ENCODE peak calls at places on chromosomes 2 and 18, in six cellular contexts. One of them, this sample, is unnamed. For H3K36me3, the result is how much of the 10 kb centered on the place peaks cover.

GRCh38 chr18:51196811-51197660 is 445 bp downstream of the MEX3C start:
- DNase-seq in tibial nerve: no peak
- DNase-seq in Karpas-422: peak
- DNase-seq in adrenal gland: peak
- DNase-seq in WERI-Rb-1: peak
- DNase-seq in left ventricle myocardium inferior: peak
- DNase-seq in this sample: peak

GRCh38 chr2:205680067-205680466 is 2.2 kb upstream of the NRP2 start:
- DNase-seq in Karpas-422: peak
- DNase-seq in adrenal gland: peak
- DNase-seq in WERI-Rb-1: peak
- DNase-seq in left ventricle myocardium inferior: no peak
- DNase-seq in tibial nerve: no peak
- DNase-seq in this sample: peak

GRCh38 chr18:54147439-54147838 is 77.0 kb downstream of the MBD2 start:
- DNase-seq in adrenal gland: no peak
- DNase-seq in left ventricle myocardium inferior: no peak
- DNase-seq in WERI-Rb-1: no peak
- DNase-seq in Karpas-422: no peak
- DNase-seq in tibial nerve: no peak
- DNase-seq in this sample: no peak

GRCh38 chr18:36025025-36025424 is 42.3 kb downstream of the RPRD1A start:
- DNase-seq in left ventricle myocardium inferior: no peak
- DNase-seq in adrenal gland: no peak
- DNase-seq in tibial nerve: no peak
- DNase-seq in Karpas-422: no peak
- DNase-seq in WERI-Rb-1: no peak
- DNase-seq in this sample: no peak

GRCh38 chr18:26548144-26549102 is at the start of gene KCTD1:
- DNase-seq in left ventricle myocardium inferior: peak
- DNase-seq in tibial nerve: peak
- DNase-seq in WERI-Rb-1: peak
- DNase-seq in adrenal gland: peak
- DNase-seq in Karpas-422: peak
- DNase-seq in this sample: peak

GRCh38 chr2:41895334-41895664 is 152.5 kb upstream of the PKDCC start:
- DNase-seq in adrenal gland: no peak
- DNase-seq in WERI-Rb-1: no peak
- DNase-seq in left ventricle myocardium inferior: no peak
- DNase-seq in Karpas-422: no peak
- DNase-seq in tibial nerve: no peak
- DNase-seq in this sample: no peak

GRCh38 chr2:8550932-8551621 is 130.8 kb upstream of the ID2 start:
- DNase-seq in left ventricle myocardium inferior: no peak
- DNase-seq in tibial nerve: no peak
- DNase-seq in WERI-Rb-1: no peak
- DNase-seq in adrenal gland: no peak
- DNase-seq in Karpas-422: no peak
- DNase-seq in this sample: no peak

GRCh38 chr2:54504866-54505265 is 48.7 kb downstream of the SPTBN1 start:
- DNase-seq in WERI-Rb-1: no peak
- DNase-seq in Karpas-422: no peak
- DNase-seq in adrenal gland: no peak
- DNase-seq in left ventricle myocardium inferior: no peak
- DNase-seq in tibial nerve: no peak
- DNase-seq in this sample: peak

GRCh38 chr2:112251211-112251721 is 3.6 kb downstream of the ZC3H8 start:
- DNase-seq in adrenal gland: no peak
- DNase-seq in Karpas-422: no peak
- DNase-seq in WERI-Rb-1: no peak
- DNase-seq in tibial nerve: no peak
- DNase-seq in left ventricle myocardium inferior: no peak
- DNase-seq in this sample: no peak

GRCh38 chr2:4604767-4605166 is 901.4 kb downstream of the DCDC2C start:
- DNase-seq in WERI-Rb-1: peak
- DNase-seq in Karpas-422: no peak
- DNase-seq in adrenal gland: no peak
- DNase-seq in left ventricle myocardium inferior: no peak
- DNase-seq in tibial nerve: no peak
- DNase-seq in this sample: no peak

GRCh38 chr2:1665761-1666505 is 78.4 kb downstream of the PXDN start:
- DNase-seq in left ventricle myocardium inferior: no peak
- DNase-seq in Karpas-422: no peak
- DNase-seq in WERI-Rb-1: no peak
- DNase-seq in tibial nerve: no peak
- DNase-seq in adrenal gland: no peak
- DNase-seq in this sample: no peak

GRCh38 chr2:239425496-239426098 is 24.8 kb upstream of the HDAC4 start:
- DNase-seq in WERI-Rb-1: no peak
- DNase-seq in tibial nerve: no peak
- DNase-seq in Karpas-422: no peak
- DNase-seq in left ventricle myocardium inferior: no peak
- DNase-seq in adrenal gland: no peak
- DNase-seq in this sample: no peak

GRCh38 chr2:27379840-27380625 is 501 bp downstream of the ZNF513 start:
- DNase-seq in left ventricle myocardium inferior: peak
- DNase-seq in Karpas-422: no peak
- DNase-seq in tibial nerve: peak
- DNase-seq in WERI-Rb-1: no peak
- DNase-seq in adrenal gland: peak
- DNase-seq in this sample: peak

GRCh38 chr2:31940920-31941319 is 69.9 kb downstream of the MEMO1 start:
- DNase-seq in WERI-Rb-1: no peak
- DNase-seq in tibial nerve: no peak
- DNase-seq in Karpas-422: no peak
- DNase-seq in adrenal gland: no peak
- DNase-seq in left ventricle myocardium inferior: no peak
- DNase-seq in this sample: no peak

GRCh38 chr2:183059561-183059960 is 19.0 kb upstream of the DUSP19 start:
- DNase-seq in tibial nerve: no peak
- DNase-seq in Karpas-422: no peak
- DNase-seq in adrenal gland: no peak
- DNase-seq in left ventricle myocardium inferior: no peak
- DNase-seq in WERI-Rb-1: no peak
- DNase-seq in this sample: peak

GRCh38 chr2:71157124-71157802 is 26.8 kb downstream of the MPHOSPH10 start:
- DNase-seq in tibial nerve: no peak
- DNase-seq in left ventricle myocardium inferior: peak
- DNase-seq in Karpas-422: peak
- DNase-seq in WERI-Rb-1: peak
- DNase-seq in adrenal gland: no peak
- DNase-seq in this sample: peak

GRCh38 chr2:197256771-197257170 is 53.8 kb downstream of the ANKRD44 start:
- DNase-seq in tibial nerve: no peak
- DNase-seq in WERI-Rb-1: no peak
- DNase-seq in left ventricle myocardium inferior: no peak
- DNase-seq in Karpas-422: peak
- DNase-seq in adrenal gland: no peak
- DNase-seq in this sample: no peak

GRCh38 chr18:11096411-11096810 is 53.0 kb downstream of the PIEZO2 start:
- DNase-seq in left ventricle myocardium inferior: no peak
- DNase-seq in tibial nerve: no peak
- DNase-seq in adrenal gland: no peak
- DNase-seq in Karpas-422: no peak
- DNase-seq in WERI-Rb-1: no peak
- DNase-seq in this sample: no peak

GRCh38 chr2:180246281-180246680 is 239.2 kb upstream of the CWC22 start:
- DNase-seq in Karpas-422: no peak
- DNase-seq in tibial nerve: no peak
- DNase-seq in left ventricle myocardium inferior: no peak
- DNase-seq in WERI-Rb-1: no peak
- DNase-seq in adrenal gland: no peak
- DNase-seq in this sample: peak

GRCh38 chr2:60520477-60520876 is 33.0 kb downstream of the BCL11A start:
- DNase-seq in Karpas-422: no peak
- DNase-seq in adrenal gland: no peak
- DNase-seq in tibial nerve: no peak
- DNase-seq in left ventricle myocardium inferior: no peak
- DNase-seq in WERI-Rb-1: no peak
- DNase-seq in this sample: no peak

GRCh38 chr2:120247851-120248250 is 4.8 kb upstream of the RALB start:
- DNase-seq in left ventricle myocardium inferior: no peak
- DNase-seq in tibial nerve: no peak
- DNase-seq in WERI-Rb-1: no peak
- DNase-seq in adrenal gland: no peak
- DNase-seq in Karpas-422: no peak
- DNase-seq in this sample: no peak

GRCh38 chr2:207216454-207216853 is 50.7 kb upstream of the KLF7 start:
- DNase-seq in tibial nerve: no peak
- DNase-seq in WERI-Rb-1: no peak
- DNase-seq in left ventricle myocardium inferior: no peak
- DNase-seq in Karpas-422: no peak
- DNase-seq in adrenal gland: no peak
- DNase-seq in this sample: no peak

GRCh38 chr2:28185153-28185552 is 207.5 kb upstream of the FOSL2 start:
- DNase-seq in left ventricle myocardium inferior: no peak
- DNase-seq in tibial nerve: no peak
- DNase-seq in Karpas-422: no peak
- DNase-seq in WERI-Rb-1: no peak
- DNase-seq in adrenal gland: no peak
- DNase-seq in this sample: no peak

GRCh38 chr2:214810670-214811069 is 1.2 kb upstream of the BARD1 start:
- DNase-seq in left ventricle myocardium inferior: peak
- DNase-seq in WERI-Rb-1: no peak
- DNase-seq in adrenal gland: no peak
- DNase-seq in Karpas-422: no peak
- DNase-seq in tibial nerve: no peak
- DNase-seq in this sample: no peak

GRCh38 chr2:119254601-119255080 is 31.0 kb downstream of the STEAP3 start:
- DNase-seq in Karpas-422: no peak
- DNase-seq in left ventricle myocardium inferior: no peak
- DNase-seq in tibial nerve: no peak
- DNase-seq in WERI-Rb-1: no peak
- DNase-seq in adrenal gland: no peak
- DNase-seq in this sample: no peak

GRCh38 chr2:71223767-71224333 is 3.1 kb downstream of the PAIP2B start:
- DNase-seq in WERI-Rb-1: peak
- DNase-seq in tibial nerve: peak
- DNase-seq in adrenal gland: peak
- DNase-seq in left ventricle myocardium inferior: peak
- DNase-seq in Karpas-422: peak
- DNase-seq in this sample: peak

GRCh38 chr18:11154369-11154982 is 5.1 kb upstream of the PIEZO2 start:
- DNase-seq in adrenal gland: no peak
- DNase-seq in tibial nerve: no peak
- DNase-seq in Karpas-422: peak
- DNase-seq in left ventricle myocardium inferior: no peak
- DNase-seq in WERI-Rb-1: no peak
- DNase-seq in this sample: peak

GRCh38 chr18:11591957-11592356 is 17.4 kb upstream of the SLC35G4 start:
- DNase-seq in WERI-Rb-1: no peak
- DNase-seq in Karpas-422: peak
- DNase-seq in left ventricle myocardium inferior: no peak
- DNase-seq in adrenal gland: no peak
- DNase-seq in tibial nerve: no peak
- DNase-seq in this sample: no peak

GRCh38 chr2:22079583-22079982 is 955.8 kb downstream of the TDRD15 start:
- DNase-seq in WERI-Rb-1: no peak
- DNase-seq in adrenal gland: no peak
- DNase-seq in tibial nerve: no peak
- DNase-seq in left ventricle myocardium inferior: no peak
- DNase-seq in Karpas-422: no peak
- DNase-seq in this sample: no peak

GRCh38 chr2:69012310-69013122 is 463 bp upstream of the ANTXR1 start:
- DNase-seq in tibial nerve: peak
- DNase-seq in WERI-Rb-1: peak
- DNase-seq in Karpas-422: peak
- DNase-seq in left ventricle myocardium inferior: peak
- DNase-seq in adrenal gland: peak
- DNase-seq in this sample: peak

GRCh38 chr18:33596178-33596854 is 18.3 kb downstream of the ASXL3 start:
- DNase-seq in tibial nerve: no peak
- DNase-seq in left ventricle myocardium inferior: no peak
- DNase-seq in adrenal gland: no peak
- DNase-seq in Karpas-422: no peak
- DNase-seq in WERI-Rb-1: no peak
- DNase-seq in this sample: peak

GRCh38 chr18:12461326-12461725 is 53.6 kb downstream of the PRELID3A start:
- DNase-seq in tibial nerve: no peak
- DNase-seq in adrenal gland: no peak
- DNase-seq in WERI-Rb-1: no peak
- DNase-seq in Karpas-422: no peak
- DNase-seq in left ventricle myocardium inferior: no peak
- DNase-seq in this sample: no peak

GRCh38 chr2:240412211-240412830 is 23.1 kb upstream of the GPC1 start:
- DNase-seq in adrenal gland: peak
- DNase-seq in left ventricle myocardium inferior: no peak
- DNase-seq in Karpas-422: no peak
- DNase-seq in tibial nerve: peak
- DNase-seq in WERI-Rb-1: no peak
- DNase-seq in this sample: peak

GRCh38 chr2:222025891-222026271 is 272.9 kb downstream of the PAX3 start:
- DNase-seq in left ventricle myocardium inferior: no peak
- DNase-seq in WERI-Rb-1: no peak
- DNase-seq in adrenal gland: no peak
- DNase-seq in tibial nerve: no peak
- DNase-seq in Karpas-422: no peak
- DNase-seq in this sample: no peak
- H3K36me3 ChIP-seq in left ventricle myocardium inferior: under half
- H3K36me3 ChIP-seq in WERI-Rb-1: under half
- H3K36me3 ChIP-seq in adrenal gland: under half
- H3K36me3 ChIP-seq in tibial nerve: under half
- H3K36me3 ChIP-seq in Karpas-422: under half
- H3K36me3 ChIP-seq in this sample: under half

GRCh38 chr18:76957384-76958355 is 135.3 kb downstream of the ZNF236 start:
- DNase-seq in tibial nerve: no peak
- DNase-seq in Karpas-422: no peak
- DNase-seq in WERI-Rb-1: no peak
- DNase-seq in adrenal gland: no peak
- DNase-seq in left ventricle myocardium inferior: no peak
- DNase-seq in this sample: no peak
- H3K36me3 ChIP-seq in tibial nerve: under half
- H3K36me3 ChIP-seq in Karpas-422: under half
- H3K36me3 ChIP-seq in WERI-Rb-1: under half
- H3K36me3 ChIP-seq in adrenal gland: under half
- H3K36me3 ChIP-seq in left ventricle myocardium inferior: half or more
- H3K36me3 ChIP-seq in this sample: half or more

DNA sequence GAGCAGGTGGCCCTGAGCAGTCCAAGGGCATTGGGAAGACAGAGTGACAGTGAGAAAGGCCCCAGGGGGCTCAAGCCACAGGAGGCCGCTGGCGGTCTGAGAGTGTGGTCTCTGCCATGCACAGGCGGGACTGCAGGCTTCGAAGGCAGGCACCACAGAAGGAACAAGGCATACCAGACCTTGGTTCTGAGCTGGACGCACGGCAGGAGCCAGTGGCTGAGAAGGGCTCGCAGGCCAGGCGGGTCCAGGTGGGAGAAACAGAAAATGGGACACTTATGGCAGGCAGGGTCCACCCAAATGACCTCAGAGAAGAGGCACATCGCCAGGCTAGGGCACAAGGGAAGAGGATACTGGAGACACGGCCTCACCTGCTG is 14.9 kb downstream of the HJURP start:
- DNase-seq in tibial nerve: no peak
- DNase-seq in Karpas-422: no peak
- DNase-seq in WERI-Rb-1: no peak
- DNase-seq in left ventricle myocardium inferior: no peak
- DNase-seq in adrenal gland: no peak
- DNase-seq in this sample: no peak
- H3K36me3 ChIP-seq in tibial nerve: under half
- H3K36me3 ChIP-seq in Karpas-422: half or more
- H3K36me3 ChIP-seq in WERI-Rb-1: half or more
- H3K36me3 ChIP-seq in left ventricle myocardium inferior: under half
- H3K36me3 ChIP-seq in adrenal gland: under half
- H3K36me3 ChIP-seq in this sample: under half

GRCh38 chr18:57624988-57625387 is 3.4 kb upstream of the NARS1 start:
- DNase-seq in Karpas-422: no peak
- DNase-seq in WERI-Rb-1: no peak
- DNase-seq in left ventricle myocardium inferior: no peak
- DNase-seq in adrenal gland: no peak
- DNase-seq in tibial nerve: no peak
- DNase-seq in this sample: no peak
- H3K36me3 ChIP-seq in Karpas-422: under half
- H3K36me3 ChIP-seq in WERI-Rb-1: under half
- H3K36me3 ChIP-seq in left ventricle myocardium inferior: under half
- H3K36me3 ChIP-seq in adrenal gland: under half
- H3K36me3 ChIP-seq in tibial nerve: under half
- H3K36me3 ChIP-seq in this sample: under half